ENCODE peak calls at places on chromosomes 3 and 15, in five cellular contexts. O is CD8-positive, alpha-beta T cell; K is natural killer cell; C is CD4-positive, alpha-beta T cell; P is SK-N-SH. W is an unnamed sample.

GRCh38 chr3:167851171-167851570 is 115.7 kb downstream of the SERPINI1 start:
- DNase-seq in P (no peak), C (no peak), K (no peak), O (no peak), W (no peak)

GRCh38 chr15:39279331-39279730 is 301.5 kb upstream of the THBS1 start:
- DNase-seq in C (no peak), K (no peak), O (no peak), P (no peak), W (peak)

GRCh38 chr15:23648920-23649515 is 1.4 kb upstream of the MAGEL2 start:
- DNase-seq in K (no peak), P (peak), C (no peak), O (no peak), W (no peak)

GRCh38 chr3:48232734-48233133 is 8.2 kb upstream of the ZNF589 start:
- DNase-seq in C (peak), O (peak), P (peak), K (peak), W (peak)

GRCh38 chr3:127038476-127038875 is 55.6 kb downstream of the PLXNA1 start:
- DNase-seq in C (no peak), O (no peak), K (no peak), P (no peak), W (no peak)

GRCh38 chr3:142104763-142105162 is 44.6 kb downstream of the TFDP2 start:
- DNase-seq in O (no peak), K (no peak), C (no peak), P (no peak), W (no peak)

GRCh38 chr3:115792206-115792955 is 169.1 kb downstream of the GAP43 start:
- DNase-seq in O (peak), K (no peak), P (no peak), C (no peak), W (no peak)

GRCh38 chr3:64612082-64612860 is 75.5 kb downstream of the ADAMTS9 start:
- DNase-seq in O (no peak), C (no peak), K (no peak), P (peak), W (no peak)

GRCh38 chr15:93428135-93428534 is 339.1 kb upstream of the RGMA start:
- DNase-seq in O (no peak), K (no peak), P (no peak), C (no peak), W (no peak)

GRCh38 chr3:102512734-102513518 is 78.1 kb downstream of the ZPLD1 start:
- DNase-seq in O (no peak), P (no peak), C (no peak), K (no peak), W (no peak)

GRCh38 chr3:136078421-136079364 is 113.2 kb downstream of the PPP2R3A start:
- DNase-seq in P (peak), O (no peak), C (no peak), K (no peak), W (no peak)

GRCh38 chr3:100697723-100698285 is 11.5 kb upstream of the TFG start:
- DNase-seq in P (no peak), O (no peak), K (no peak), C (no peak), W (no peak)

GRCh38 chr3:157131861-157132260 is 28.1 kb downstream of the CCNL1 start:
- DNase-seq in C (no peak), O (no peak), K (no peak), P (no peak), W (no peak)

GRCh38 chr3:33441322-33441976 is 1.2 kb upstream of the UBP1 start:
- DNase-seq in C (no peak), P (no peak), O (no peak), K (no peak), W (no peak)

GRCh38 chr3:48564022-48564421 is 441 bp upstream of the UCN2 start:
- DNase-seq in K (peak), P (no peak), O (peak), C (no peak), W (peak)

GRCh38 chr3:176046717-176047116 is 1150.6 kb downstream of the TBL1XR1 start:
- DNase-seq in C (no peak), O (no peak), K (no peak), P (peak), W (no peak)

GRCh38 chr3:114827495-114827894 is 319.6 kb downstream of the ZBTB20 start:
- DNase-seq in P (peak), C (no peak), O (no peak), K (no peak), W (peak)

GRCh38 chr3:46898321-46899150 is 21.0 kb downstream of the PTH1R start:
- DNase-seq in K (no peak), C (no peak), P (no peak), O (no peak), W (no peak)

GRCh38 chr3:25594007-25594502 is 70.7 kb downstream of the TOP2B start:
- DNase-seq in O (no peak), C (no peak), K (no peak), P (peak), W (peak)

GRCh38 chr15:40846846-40847224 is 3.0 kb downstream of the SPINT1 start:
- DNase-seq in P (no peak), K (no peak), C (no peak), O (no peak), W (no peak)

GRCh38 chr3:17811633-17812032 is 69.2 kb upstream of the TBC1D5 start:
- DNase-seq in C (no peak), O (no peak), P (no peak), K (no peak), W (no peak)

GRCh38 chr15:64006642-64007041 is 39.6 kb downstream of the DAPK2 start:
- DNase-seq in P (no peak), K (no peak), C (no peak), O (no peak), W (no peak)

GRCh38 chr3:161484226-161484625 is 12.4 kb upstream of the OTOL1 start:
- DNase-seq in K (no peak), P (no peak), O (no peak), C (no peak), W (no peak)

GRCh38 chr3:8848696-8849131 is 79.3 kb upstream of the OXTR start:
- DNase-seq in C (no peak), O (no peak), P (no peak), K (no peak), W (no peak)

GRCh38 chr15:25798207-25798931 is 64.8 kb downstream of the ATP10A start:
- DNase-seq in P (peak), K (no peak), O (no peak), C (no peak), W (no peak)

GRCh38 chr3:132088291-132088690 is 53.5 kb upstream of the CPNE4 start:
- DNase-seq in O (no peak), P (no peak), C (no peak), K (no peak), W (no peak)

GRCh38 chr15:92901053-92901761 is 1.1 kb downstream of the CHD2 start:
- DNase-seq in O (no peak), C (no peak), P (no peak), K (no peak), W (no peak)

GRCh38 chr3:45870099-45870498 is 16.2 kb upstream of the CCR9 start:
- DNase-seq in O (peak), P (no peak), C (peak), K (peak), W (no peak)

GRCh38 chr3:169278092-169278491 is 385.4 kb downstream of the MECOM start:
- DNase-seq in O (no peak), P (no peak), C (no peak), K (no peak), W (no peak)

GRCh38 chr3:168060317-168060716 is 35.4 kb downstream of the GOLIM4 start:
- DNase-seq in O (no peak), P (no peak), K (no peak), C (no peak), W (no peak)

GRCh38 chr3:5016218-5017161 is 37.3 kb downstream of the BHLHE40 start:
- DNase-seq in P (no peak), C (peak), O (peak), K (peak), W (no peak)

GRCh38 chr3:104901396-104901795 is 465.3 kb upstream of the ALCAM start:
- DNase-seq in P (no peak), K (no peak), C (no peak), O (no peak), W (no peak)

GRCh38 chr15:51702710-51703109 is 21.4 kb downstream of the SCG3 start:
- DNase-seq in K (no peak), C (no peak), O (no peak), P (no peak), W (no peak)

GRCh38 chr15:36856339-36856973 is 243.9 kb downstream of the MEIS2 start:
- DNase-seq in P (no peak), O (no peak), K (no peak), C (no peak), W (no peak)

GRCh38 chr15:35043380-35044095 is 41.6 kb downstream of the NANOGP8 start:
- DNase-seq in O (no peak), P (no peak), C (no peak), K (no peak), W (no peak)

GRCh38 chr3:100982710-100983109 is 10.5 kb downstream of the ABI3BP start:
- DNase-seq in O (no peak), P (no peak), C (no peak), K (no peak), W (no peak)

GRCh38 chr15:59022188-59022587 is 34.7 kb downstream of the RNF111 start:
- DNase-seq in K (no peak), P (no peak), O (no peak), C (no peak), W (no peak)

DNA sequence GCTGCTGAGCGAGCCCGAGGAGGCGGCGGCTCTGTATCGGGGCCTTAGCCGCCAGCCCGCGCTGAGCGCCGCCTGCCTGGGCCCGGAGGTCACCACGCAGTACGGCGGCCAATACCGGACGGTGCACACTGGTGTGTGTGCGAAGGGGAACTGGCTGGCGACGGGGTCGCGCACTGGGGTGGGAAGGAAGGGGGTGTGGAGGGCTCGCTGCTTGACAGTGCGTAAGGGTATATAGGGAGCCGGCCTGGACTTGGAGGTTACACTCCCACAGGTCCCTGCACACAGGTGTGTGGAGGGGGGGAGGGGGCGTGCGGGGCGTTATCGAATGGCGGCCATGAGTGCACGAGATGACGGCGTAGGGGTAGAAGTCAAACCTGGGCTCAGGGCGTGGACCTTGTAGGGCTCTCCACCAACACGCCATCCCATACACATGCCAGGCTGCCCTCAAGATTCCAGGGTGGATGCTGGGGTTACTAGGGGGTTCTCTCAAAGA is 386 bp downstream of the APEH start:
- DNase-seq in P (peak), C (peak), K (no peak), O (no peak), W (no peak)
- TF ChIP-seq CTCF in P (no peak), C (no peak), K (no peak), O (no peak), W (no peak)

DNA sequence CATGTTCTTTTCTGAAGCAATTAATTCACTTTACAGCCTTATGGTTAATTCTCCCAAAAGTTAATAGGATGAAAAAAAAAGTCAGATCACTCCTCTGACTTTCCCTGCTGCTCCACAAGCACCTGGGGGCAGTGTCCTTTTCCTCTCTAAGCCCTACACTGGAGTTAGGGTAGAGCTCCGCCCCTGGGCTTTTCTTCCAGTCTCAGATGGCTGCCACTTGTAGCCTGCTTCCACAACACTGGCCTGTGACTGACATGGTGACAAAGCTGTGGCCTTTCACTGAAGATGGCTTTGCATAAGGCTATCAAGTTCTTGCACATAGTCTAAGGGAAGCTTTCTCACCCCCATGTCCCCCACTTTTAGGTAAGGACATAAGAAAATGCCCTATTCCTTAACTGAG is 1.3 kb upstream of the MON1A start:
- DNase-seq in P (no peak), C (no peak), K (no peak), O (no peak), W (no peak)
- TF ChIP-seq CTCF in P (no peak), C (no peak), K (no peak), O (no peak), W (no peak)

GRCh38 chr3:196711838-196712513 is at the start of the genes CEP19 and PIGX:
- DNase-seq in O (peak), K (peak), P (peak), C (peak), W (peak)
- TF ChIP-seq CTCF in O (no peak), K (no peak), P (no peak), C (no peak), W (no peak)

DNA sequence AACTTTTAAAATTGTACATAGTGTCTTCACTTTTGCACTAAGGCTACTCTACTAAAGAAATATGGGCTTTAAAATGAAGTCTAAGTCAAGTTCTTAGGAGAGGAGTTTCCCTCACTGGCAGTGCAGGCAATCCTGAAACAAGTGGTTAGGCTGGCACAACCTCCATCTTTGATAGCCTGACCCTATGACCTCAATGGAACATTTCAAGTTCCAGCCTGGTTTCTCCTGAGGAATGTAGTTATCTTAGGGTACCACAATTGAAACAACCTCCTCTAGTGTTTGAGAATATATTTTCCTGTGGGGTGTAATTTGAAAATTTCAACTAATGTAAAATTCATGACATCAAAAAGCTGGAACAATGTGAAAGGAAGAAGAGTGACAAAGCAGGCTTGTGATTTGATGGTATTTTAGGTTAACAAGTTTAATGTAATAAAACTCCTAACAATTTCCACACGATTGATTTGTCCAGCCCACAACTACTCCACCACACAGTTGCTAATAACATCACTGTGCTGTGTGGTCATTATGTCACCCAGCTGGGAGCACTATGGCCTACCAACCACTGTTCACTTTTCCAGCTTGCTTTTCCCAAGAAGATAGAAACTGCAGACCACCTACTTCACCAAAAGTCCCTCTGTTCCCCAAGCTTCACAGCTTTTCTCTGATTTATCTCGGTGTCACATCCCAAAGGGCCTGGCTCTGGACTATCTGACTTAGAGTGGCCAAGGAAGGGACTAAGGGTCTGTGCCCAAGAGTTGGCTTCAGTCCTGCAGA is 1.8 kb downstream of the WWTR1 start:
- DNase-seq in K (no peak), O (no peak), P (no peak), C (no peak), W (no peak)
- TF ChIP-seq CTCF in K (no peak), O (no peak), P (no peak), C (no peak), W (no peak)

GRCh38 chr3:98182196-98182595 is 15.7 kb downstream of the OR5H15 start:
- DNase-seq in K (no peak), C (no peak), P (no peak), O (no peak), W (no peak)

GRCh38 chr3:98180311-98180710 is 13.8 kb downstream of the OR5H15 start:
- DNase-seq in P (no peak), K (no peak), O (no peak), C (no peak), W (no peak)

GRCh38 chr3:98188553-98188952 is 22.1 kb downstream of the OR5H15 start:
- DNase-seq in K (no peak), C (no peak), O (no peak), P (peak), W (no peak)

DNA sequence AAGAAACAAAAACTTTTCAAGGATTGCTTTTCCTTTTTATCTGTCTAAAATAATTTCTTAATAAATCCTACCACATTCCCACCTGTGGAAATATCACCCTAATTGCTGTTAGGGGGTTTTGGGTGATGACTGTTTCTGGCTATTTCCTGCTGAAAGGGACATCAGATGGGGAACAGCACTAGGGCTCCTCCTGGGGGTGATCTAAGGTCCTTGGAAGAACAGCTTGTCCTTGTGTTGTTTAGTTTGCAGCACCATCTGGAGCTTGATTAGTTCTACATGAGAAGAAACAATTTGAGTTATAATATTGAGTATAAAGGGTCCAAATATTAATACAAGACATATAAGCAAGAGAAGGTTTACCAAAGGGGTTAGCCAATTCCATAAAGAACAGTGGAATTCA is 18.7 kb downstream of the OR5H15 start:
- DNase-seq in C (no peak), K (no peak), O (no peak), P (no peak), W (no peak)
- TF ChIP-seq CTCF in C (no peak), K (no peak), O (no peak), P (no peak), W (no peak)

DNA sequence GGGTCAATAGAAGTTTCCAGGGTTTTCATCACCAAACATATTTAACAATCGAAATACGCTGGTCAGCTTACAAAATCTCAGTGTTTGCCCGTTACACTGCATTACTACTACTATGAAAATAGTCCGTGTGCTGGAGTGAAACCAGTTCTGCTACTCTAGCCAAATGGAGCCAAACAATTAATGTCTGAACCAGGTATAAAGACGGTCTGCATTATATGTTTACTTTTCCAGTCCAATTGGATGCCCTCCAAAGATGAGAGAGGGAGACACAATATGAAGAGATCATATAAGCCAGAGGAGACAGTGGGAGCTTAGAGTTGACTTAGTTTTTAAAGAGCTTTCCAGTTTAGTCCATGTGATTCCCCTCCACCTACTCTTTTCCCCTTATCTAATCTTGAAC is 6.3 kb upstream of the DUT start:
- DNase-seq in O (no peak), P (no peak), C (no peak), K (no peak), W (no peak)
- TF ChIP-seq CTCF in O (no peak), P (no peak), C (no peak), K (no peak), W (no peak)